ENCODE peak calls at places on chromosomes 3 and 15, in six cellular contexts. R is pancreas; B is mammary epithelial cell; L is upper lobe of right lung; A is colonic mucosa; O is CD8-positive, alpha-beta T cell. C is an unnamed sample.

GRCh38 chr3:129593595-129594339 is 12.7 kb downstream of the PLXND1 start:
- DNase-seq in R (no peak), B (no peak), L (peak; percentile 87), A (no peak), O (peak; percentile 34), C (no peak)

GRCh38 chr3:107710851-107711250 is 188.1 kb downstream of the BBX start:
- DNase-seq in R (peak; percentile 27), B (peak; percentile 32), L (peak; percentile 65), A (no peak), O (no peak), C (no peak)

GRCh38 chr3:191425322-191425734 is 35.6 kb upstream of the PYDC2 start:
- DNase-seq in R (no peak), B (no peak), L (no peak), A (no peak), O (no peak), C (no peak)

GRCh38 chr3:66236281-66236680 is 15.5 kb downstream of the SLC25A26 start:
- DNase-seq in R (no peak), B (no peak), L (no peak), A (no peak), O (no peak), C (no peak)

GRCh38 chr3:114586119-114586518 is 292.3 kb downstream of the TIGIT start:
- DNase-seq in R (no peak), B (no peak), L (no peak), A (no peak), O (no peak), C (no peak)

GRCh38 chr3:108595304-108595703 is 5.8 kb downstream of the DZIP3 start:
- DNase-seq in R (no peak), B (no peak), L (no peak), A (peak; percentile 22), O (no peak), C (no peak)

GRCh38 chr3:75610773-75611172 is 53.4 kb upstream of the FRG2C start:
- DNase-seq in R (no peak), B (no peak), L (no peak), A (no peak), O (no peak), C (no peak)

GRCh38 chr15:29812384-29812694 is 9.9 kb downstream of the TJP1 start:
- DNase-seq in R (no peak), B (peak; percentile 83), L (no peak), A (peak; percentile 32), O (no peak), C (peak; percentile 75)

GRCh38 chr3:61956236-61956635 is 394.9 kb downstream of the PTPRG start:
- DNase-seq in R (no peak), B (peak; percentile 65), L (no peak), A (no peak), O (no peak), C (peak; percentile 75)

GRCh38 chr15:84915011-84915958 is 30.8 kb downstream of the SLC28A1 start:
- DNase-seq in R (peak; percentile 65), B (peak; percentile 92), L (peak; percentile 71), A (peak; percentile 53), O (no peak), C (peak; percentile 85)

GRCh38 chr3:56593455-56594158 is 36.6 kb downstream of the CCDC66 start:
- DNase-seq in R (no peak), B (no peak), L (no peak), A (no peak), O (peak; percentile 19), C (no peak)

GRCh38 chr3:25441234-25441856 is 13.3 kb downstream of the RARB start:
- DNase-seq in R (no peak), B (no peak), L (no peak), A (peak; percentile 30), O (no peak), C (no peak)

GRCh38 chr15:101675015-101675414 is 22.8 kb upstream of the TM2D3 start:
- DNase-seq in R (no peak), B (peak; percentile 74), L (no peak), A (no peak), O (no peak), C (peak; percentile 80)

GRCh38 chr15:61974759-61975158 is 85.5 kb downstream of the VPS13C start:
- DNase-seq in R (no peak), B (peak; percentile 16), L (no peak), A (no peak), O (no peak), C (peak; percentile 15)

GRCh38 chr3:178856804-178857203 is 214.8 kb downstream of the ZMAT3 start:
- DNase-seq in R (no peak), B (no peak), L (no peak), A (no peak), O (no peak), C (no peak)

GRCh38 chr3:192817053-192817452 is 89.7 kb upstream of the FGF12 start:
- DNase-seq in R (no peak), B (peak; percentile 67), L (no peak), A (no peak), O (no peak), C (no peak)

GRCh38 chr15:78306176-78306774 is 6.9 kb upstream of the SKIC8 start:
- DNase-seq in R (no peak), B (no peak), L (no peak), A (no peak), O (no peak), C (no peak)

GRCh38 chr15:23074684-23075083 is 35.3 kb upstream of the TUBGCP5 start:
- DNase-seq in R (no peak), B (no peak), L (no peak), A (no peak), O (no peak), C (no peak)

GRCh38 chr3:177694316-177694715 is 497.0 kb upstream of the TBL1XR1 start:
- DNase-seq in R (no peak), B (no peak), L (no peak), A (no peak), O (no peak), C (no peak)

GRCh38 chr15:58921267-58921666 is 12.2 kb downstream of the SLTM start:
- DNase-seq in R (no peak), B (no peak), L (no peak), A (no peak), O (no peak), C (no peak)

GRCh38 chr15:98292442-98293240 is 332.1 kb downstream of the ARRDC4 start:
- DNase-seq in R (no peak), B (peak; percentile 20), L (peak; percentile 72), A (peak; percentile 61), O (no peak), C (no peak)

GRCh38 chr3:70138606-70139005 is 139.1 kb downstream of the SAMMSON start:
- DNase-seq in R (no peak), B (no peak), L (no peak), A (no peak), O (no peak), C (peak; percentile 7)

GRCh38 chr3:5166846-5167245 is 20.7 kb upstream of the EDEM1 start:
- DNase-seq in R (no peak), B (no peak), L (no peak), A (no peak), O (no peak), C (no peak)
- H3K4me1 ChIP-seq in R (no peaks in the 10 kb centered on the region), B (peaks cover 5% of the 10 kb centered on the region), L (peaks cover 9% of the 10 kb centered on the region), A (no peaks in the 10 kb centered on the region), O (peaks cover 4% of the 10 kb centered on the region), C (peaks cover 7% of the 10 kb centered on the region)

GRCh38 chr3:189512824-189513223 is 118.4 kb upstream of the TP63 start:
- DNase-seq in R (no peak), B (no peak), L (no peak), A (no peak), O (no peak), C (no peak)

GRCh38 chr3:189517981-189518380 is 113.2 kb upstream of the TP63 start:
- DNase-seq in R (no peak), B (no peak), L (no peak), A (no peak), O (no peak), C (no peak)

GRCh38 chr3:189512039-189512438 is 119.2 kb upstream of the TP63 start:
- DNase-seq in R (no peak), B (no peak), L (no peak), A (no peak), O (no peak), C (no peak)

GRCh38 chr3:189515916-189516531 is 115.2 kb upstream of the TP63 start:
- DNase-seq in R (no peak), B (no peak), L (no peak), A (no peak), O (no peak), C (no peak)

DNA sequence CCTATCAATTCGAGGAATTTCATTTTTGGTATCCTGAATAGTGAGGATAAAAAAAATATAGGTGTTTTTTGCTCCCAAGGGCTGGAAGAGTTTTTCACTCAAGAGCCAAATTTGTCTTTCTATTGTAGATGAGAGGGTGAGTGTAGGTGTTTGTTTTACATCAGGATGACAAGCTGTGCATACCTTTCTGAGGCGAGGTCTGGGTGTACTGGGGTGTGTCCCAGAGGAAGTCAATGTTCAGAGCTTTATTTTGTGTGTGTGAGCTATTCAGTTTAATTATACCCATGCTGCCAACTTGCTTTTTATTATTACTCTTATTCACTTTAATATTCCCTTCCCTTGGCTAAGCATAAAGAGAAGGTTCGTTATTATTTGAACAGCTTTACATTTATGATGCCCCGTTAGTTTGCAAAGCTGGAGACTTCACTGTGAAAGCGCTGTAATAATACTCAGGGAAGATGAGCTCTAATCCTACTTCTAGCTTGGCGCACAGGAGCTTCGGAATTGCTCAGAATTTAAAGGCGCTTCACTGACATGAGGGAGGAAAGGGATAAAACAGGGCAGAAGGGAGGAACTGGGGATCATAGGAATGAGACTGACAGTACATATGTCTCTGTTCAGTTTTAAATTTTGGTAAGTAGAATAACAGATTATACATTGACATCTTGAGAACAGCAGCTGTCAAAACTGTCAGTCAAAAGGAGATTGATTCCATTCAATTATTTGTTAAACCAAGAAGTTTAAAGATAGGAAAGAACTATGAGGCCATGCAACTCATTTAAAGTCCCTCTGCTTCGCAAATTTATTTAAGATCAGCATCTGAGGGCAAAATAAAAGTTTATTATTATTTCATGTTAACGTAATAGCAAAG is 117.7 kb upstream of the TP63 start:
- DNase-seq in R (no peak), B (peak; percentile 68), L (no peak), A (peak; percentile 64), O (no peak), C (peak; percentile 76)
- H3K27ac ChIP-seq in R (no peak overlapping the region), B (peak overlapping the region; percentile 96), L (no peak overlapping the region), A (peak overlapping the region; percentile 9), O (no peak overlapping the region), C (peak overlapping the region; percentile 84)

DNA sequence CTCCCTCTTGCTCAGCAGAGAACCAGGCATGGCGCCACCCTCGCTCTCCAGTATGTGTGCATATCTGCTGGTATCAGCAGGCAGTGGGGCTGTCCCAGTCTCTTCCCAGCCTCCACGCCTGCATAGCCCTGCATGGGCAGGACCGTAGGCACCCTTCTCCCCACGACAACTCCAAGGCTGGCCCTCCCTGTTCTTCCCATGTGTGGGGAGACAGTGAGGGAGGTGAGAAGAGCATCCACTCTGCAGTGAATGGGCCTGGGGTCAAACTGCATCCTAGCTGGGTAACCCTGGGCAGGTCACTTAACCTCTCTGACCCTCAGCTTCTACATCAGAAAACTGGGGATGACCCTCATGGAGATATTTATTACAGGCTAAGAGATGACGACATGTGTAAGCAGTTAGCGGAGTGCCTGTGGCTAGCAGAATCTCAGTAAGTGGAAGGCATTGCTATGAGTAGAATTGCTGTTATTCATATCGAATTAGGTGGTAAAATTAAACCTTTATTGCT is 13.3 kb upstream of the SSUH2 start:
- DNase-seq in R (no peak), B (no peak), L (no peak), A (no peak), O (no peak), C (no peak)
- H3K4me1 ChIP-seq in R (peaks cover 6% of the 10 kb centered on the region), B (no peaks in the 10 kb centered on the region), L (peaks cover 4% of the 10 kb centered on the region), A (no peaks in the 10 kb centered on the region), O (no peaks in the 10 kb centered on the region), C (no peaks in the 10 kb centered on the region)

DNA sequence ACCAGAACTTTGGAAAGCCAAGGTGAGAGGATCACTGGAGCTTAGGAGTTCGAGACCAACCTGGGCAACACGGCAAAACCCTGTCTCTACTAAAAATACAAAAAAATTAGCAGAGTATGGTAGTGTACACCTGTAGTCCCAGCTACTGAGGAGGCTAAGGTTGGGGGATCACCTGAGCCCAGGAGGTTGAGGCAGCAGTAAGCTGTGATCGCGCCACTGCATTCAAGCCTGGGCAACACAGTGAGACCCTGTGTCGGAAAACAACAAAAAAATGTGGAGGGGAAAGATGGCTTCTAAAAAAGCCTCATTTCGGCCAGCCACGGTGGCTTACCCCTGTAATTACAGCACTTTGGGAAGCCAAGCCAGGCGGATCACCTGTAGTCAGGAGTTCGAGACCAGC is 54.5 kb downstream of the SETD2 start:
- DNase-seq in R (no peak), B (no peak), L (no peak), A (no peak), O (no peak), C (no peak)
- H3K27ac ChIP-seq in R (no peak overlapping the region), B (no peak overlapping the region), L (no peak overlapping the region), A (no peak overlapping the region), O (no peak overlapping the region), C (no peak overlapping the region)